ENCODE peak calls at places on chromosomes 13 and 19, in ten cellular contexts. D is endothelial cell, Q is dorsolateral prefrontal cortex, N is bronchial epithelial cell, W is colonic mucosa, Y is mesothelial cell of epicardium, A is MCF 10A, V is glutamatergic neuron, T is fibroblast of the aortic adventitia, G is K562. S is an unnamed sample.

GRCh38 chr19:1055886-1056620 is 10.9 kb upstream of the ARHGAP45 start:
- DNase-seq in D (no peak), Q (no peak), N (no peak), W (no peak), Y (no peak), A (no peak), V (no peak), T (no peak), G (no peak), S (no peak)

GRCh38 chr19:14019100-14019499 is 8.8 kb upstream of the RLN3 start:
- DNase-seq in D (no peak), Q (no peak), N (no peak), W (no peak), Y (no peak), A (no peak), V (no peak), T (no peak), G (no peak), S (no peak)

GRCh38 chr19:34282611-34283519 is 28.5 kb downstream of the GARRE1 start:
- DNase-seq in D (no peak), Q (no peak), N (peak; percentile 53), W (no peak), Y (no peak), A (peak; percentile 24), V (no peak), T (no peak), G (no peak), S (no peak)

GRCh38 chr13:42272115-42272756 is at the start of gene AKAP11:
- DNase-seq in D (peak; percentile 61), Q (no peak), N (no peak), W (peak; percentile 53), Y (no peak), A (peak; percentile 34), V (peak; percentile 74), T (peak; percentile 50), G (peak; percentile 52), S (no peak)

GRCh38 chr13:97329331-97329730 is 104.6 kb upstream of the RAP2A start:
- DNase-seq in D (peak; percentile 26), Q (no peak), N (no peak), W (no peak), Y (no peak), A (no peak), V (no peak), T (peak; percentile 47), G (no peak), S (no peak)

GRCh38 chr13:80093888-80094287 is 247.0 kb downstream of the SPRY2 start:
- DNase-seq in D (no peak), Q (no peak), N (no peak), W (no peak), Y (no peak), A (no peak), V (no peak), T (no peak), G (no peak), S (no peak)

GRCh38 chr19:52297601-52298358 is 811 bp downstream of the ZNF480 start:
- DNase-seq in D (no peak), Q (no peak), N (no peak), W (peak; percentile 19), Y (no peak), A (no peak), V (peak; percentile 31), T (no peak), G (peak; percentile 21), S (peak; percentile 23)

GRCh38 chr19:33029746-33030303 is 34.9 kb downstream of the RHPN2 start:
- DNase-seq in D (no peak), Q (no peak), N (no peak), W (no peak), Y (no peak), A (no peak), V (no peak), T (no peak), G (no peak), S (no peak)

GRCh38 chr13:80469841-80470378 is 129.0 kb upstream of the SPRY2 start:
- DNase-seq in D (no peak), Q (peak; percentile 58), N (peak; percentile 91), W (peak; percentile 25), Y (no peak), A (peak; percentile 92), V (no peak), T (peak; percentile 72), G (no peak), S (no peak)

GRCh38 chr19:3671680-3672574 is 28.3 kb downstream of the PIP5K1C start:
- DNase-seq in D (no peak), Q (no peak), N (no peak), W (no peak), Y (no peak), A (no peak), V (no peak), T (peak; percentile 25), G (peak; percentile 70), S (peak; percentile 60)
- TF ChIP-seq CTCF in D (no peak), Q (no peak), N (no peak), W (no peak), Y (no peak), A (no peak), V (no peak), T (peak; percentile 13), G (peak; percentile 22), S (no peak)

DNA sequence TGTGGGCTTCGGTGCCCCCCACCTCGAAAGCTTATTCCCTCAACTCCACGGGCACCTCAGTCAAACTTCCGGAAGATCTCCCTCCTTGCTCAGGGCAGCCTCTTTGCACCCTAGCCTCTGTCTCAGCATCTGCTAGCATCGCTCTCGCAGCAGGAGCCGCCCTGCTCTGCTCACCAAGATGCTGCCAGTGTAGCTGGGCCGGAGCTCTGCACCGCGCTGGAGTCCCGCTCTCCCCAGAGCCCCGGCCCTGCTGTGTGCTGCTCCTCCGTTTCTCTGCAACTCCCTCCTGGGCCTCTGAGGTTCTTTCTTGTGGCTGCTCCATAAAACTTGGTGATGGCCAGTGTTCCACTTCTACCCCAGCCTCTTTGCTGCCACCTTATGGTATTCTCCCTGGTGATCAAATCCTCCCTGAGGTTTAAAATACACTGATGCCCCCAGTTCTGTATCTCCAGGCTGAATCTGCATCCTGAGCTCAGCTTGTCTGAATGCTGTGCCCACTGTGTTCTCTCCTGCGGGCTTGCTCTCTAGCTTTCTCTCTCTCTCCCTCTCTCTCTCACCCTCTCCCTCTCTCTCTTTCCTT is 198.0 kb downstream of the UQCRFS1 start:
- DNase-seq in D (no peak), Q (no peak), N (no peak), W (no peak), Y (no peak), A (no peak), V (no peak), T (no peak), G (no peak), S (no peak)
- TF ChIP-seq CTCF in D (no peak), Q (no peak), N (no peak), W (no peak), Y (no peak), A (no peak), V (no peak), T (peak; percentile 11), G (no peak), S (no peak)

DNA sequence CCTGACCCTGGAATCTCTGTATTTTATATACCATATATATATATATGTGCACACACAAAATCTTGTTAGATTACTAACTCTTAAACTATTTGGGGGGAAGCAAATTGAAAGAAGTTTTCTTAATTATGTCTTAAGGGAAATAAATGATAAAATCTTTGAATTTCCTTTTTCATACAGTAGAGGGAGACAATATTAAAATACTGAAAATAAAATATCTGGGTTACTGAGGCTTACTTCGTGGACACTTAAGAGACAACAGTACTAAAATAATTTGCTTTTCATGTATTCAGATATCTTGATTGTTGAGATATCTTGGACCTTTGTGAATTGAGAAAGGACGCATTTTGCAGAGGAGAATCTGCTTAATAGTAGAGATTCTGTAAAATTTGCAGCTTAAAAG is 17.0 kb downstream of the SUGT1 start:
- DNase-seq in D (no peak), Q (no peak), N (no peak), W (no peak), Y (no peak), A (no peak), V (no peak), T (no peak), G (no peak), S (no peak)
- TF ChIP-seq CTCF in D (peak; percentile 45), Q (no peak), N (no peak), W (no peak), Y (peak; percentile 22), A (no peak), V (no peak), T (no peak), G (no peak), S (no peak)

GRCh38 chr13:75217949-75218348 is 264.0 kb downstream of the TBC1D4 start:
- DNase-seq in D (no peak), Q (no peak), N (no peak), W (no peak), Y (no peak), A (no peak), V (no peak), T (peak; percentile 45), G (no peak), S (no peak)
- TF ChIP-seq CTCF in D (no peak), Q (no peak), N (no peak), W (no peak), Y (no peak), A (no peak), V (no peak), T (peak; percentile 4), G (no peak), S (peak; percentile 9)

GRCh38 chr19:12695514-12695913 is 917 bp downstream of the FBXW9 start:
- DNase-seq in D (no peak), Q (no peak), N (no peak), W (no peak), Y (no peak), A (no peak), V (no peak), T (no peak), G (no peak), S (no peak)

GRCh38 chr19:12696366-12697335 is at the start of gene FBXW9:
- DNase-seq in D (peak; percentile 94), Q (peak; percentile 97), N (peak; percentile 85), W (peak; percentile 97), Y (peak; percentile 93), A (peak; percentile 93), V (peak; percentile 98), T (peak; percentile 97), G (peak; percentile 94), S (peak; percentile 98)

GRCh38 chr19:12695997-12696365 is 450 bp downstream of the FBXW9 start:
- DNase-seq in D (no peak), Q (no peak), N (no peak), W (no peak), Y (no peak), A (no peak), V (no peak), T (no peak), G (peak; percentile 33), S (no peak)

GRCh38 chr19:12694641-12695040 is 1.8 kb downstream of the FBXW9 start:
- DNase-seq in D (no peak), Q (no peak), N (no peak), W (no peak), Y (no peak), A (no peak), V (no peak), T (no peak), G (no peak), S (no peak)

DNA sequence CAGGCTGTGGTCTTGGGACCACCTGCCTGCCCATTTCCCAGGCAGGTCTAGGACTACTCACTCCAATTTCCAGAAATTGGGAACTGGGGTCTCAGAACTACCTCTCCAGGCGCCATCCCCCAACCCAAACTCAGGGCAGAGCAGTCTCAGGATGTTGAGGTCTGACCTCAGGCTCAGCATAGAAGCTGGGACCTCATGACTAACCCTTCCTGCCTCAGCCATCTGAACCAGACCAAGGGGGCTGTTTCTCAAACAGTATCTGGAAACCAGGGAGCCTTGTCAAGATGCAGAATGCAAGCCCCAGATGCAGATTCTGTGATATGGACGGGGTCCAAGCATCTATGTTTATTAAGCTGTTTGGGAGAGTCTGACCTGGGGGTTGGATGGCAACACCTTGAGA is 1.3 kb downstream of the FBXW9 start:
- DNase-seq in D (no peak), Q (no peak), N (no peak), W (no peak), Y (no peak), A (no peak), V (no peak), T (no peak), G (no peak), S (no peak)
- TF ChIP-seq CTCF in D (no peak), Q (no peak), N (no peak), W (no peak), Y (no peak), A (no peak), V (no peak), T (no peak), G (no peak), S (no peak)